ENCODE peak calls at places on chromosomes 6 and 20, in five cellular contexts. J is stimulated activated CD4-positive, alpha-beta T cell treated with anti-CD3 and anti-CD28 coated beads, Interleukin-15, amount 100 ng/mL, for 1 hour; Q is A172; X is coronary artery; K is AG20443. H is an unnamed sample.

GRCh38 chr6:3288711-3289663 is 30.2 kb downstream of the PSMG4 start:
- DNase-seq in J (no peak), Q (no peak), X (no peak), K (no peak), H (peak; percentile 81)

GRCh38 chr20:38859070-38859690 is 53.7 kb downstream of the PPP1R16B start:
- DNase-seq in J (no peak), Q (no peak), X (peak; percentile 58), K (no peak), H (no peak)

GRCh38 chr20:38554986-38555385 is 26.0 kb upstream of the ADIG start:
- DNase-seq in J (no peak), Q (no peak), X (no peak), K (no peak), H (no peak)

GRCh38 chr6:24332306-24332705 is 25.6 kb downstream of the DCDC2 start:
- DNase-seq in J (no peak), Q (peak; percentile 88), X (no peak), K (no peak), H (no peak)

GRCh38 chr20:43752051-43752360 is 25.2 kb upstream of the GTSF1L start:
- DNase-seq in J (no peak), Q (no peak), X (no peak), K (no peak), H (no peak)

GRCh38 chr6:22025468-22026159 is 271.2 kb downstream of the PRL start:
- DNase-seq in J (no peak), Q (peak; percentile 81), X (no peak), K (peak; percentile 60), H (no peak)

GRCh38 chr20:16865406-16865805 is 117.2 kb downstream of the OTOR start:
- DNase-seq in J (no peak), Q (no peak), X (no peak), K (no peak), H (no peak)

GRCh38 chr6:93417421-93417996 is 1.9 kb downstream of the EPHA7 start:
- DNase-seq in J (no peak), Q (no peak), X (no peak), K (peak; percentile 24), H (no peak)

GRCh38 chr20:35629432-35630145 is 14.0 kb downstream of the SPAG4 start:
- DNase-seq in J (no peak), Q (no peak), X (no peak), K (no peak), H (no peak)

GRCh38 chr6:13397359-13398080 is 69.2 kb upstream of the TBC1D7 start:
- DNase-seq in J (no peak), Q (no peak), X (no peak), K (no peak), H (peak; percentile 80)

GRCh38 chr20:48660788-48661187 is 167.0 kb downstream of the PREX1 start:
- DNase-seq in J (no peak), Q (no peak), X (no peak), K (no peak), H (no peak)

GRCh38 chr20:41169184-41169690 is 31.9 kb downstream of the PLCG1 start:
- DNase-seq in J (no peak), Q (no peak), X (no peak), K (no peak), H (peak; percentile 74)

GRCh38 chr6:42279144-42279781 is 61.6 kb upstream of the MRPS10 start:
- DNase-seq in J (no peak), Q (peak; percentile 74), X (peak; percentile 56), K (peak; percentile 88), H (no peak)

GRCh38 chr6:111243095-111243494 is 155.8 kb downstream of the SLC16A10 start:
- DNase-seq in J (no peak), Q (no peak), X (no peak), K (no peak), H (no peak)

GRCh38 chr6:53795254-53795701 is 473 bp downstream of the LRRC1 start:
- DNase-seq in J (no peak), Q (no peak), X (no peak), K (no peak), H (no peak)

GRCh38 chr6:3205913-3206312 is 21.5 kb downstream of the TUBB2B start:
- DNase-seq in J (no peak), Q (peak; percentile 36), X (no peak), K (peak; percentile 67), H (no peak)

H was measured in mesenteric fat pad.